ENCODE peak calls at places on chromosomes 7 and 10, in four cellular contexts. M is effector memory CD4-positive, alpha-beta T cell; A is astrocyte; V is adrenal gland. X is an unnamed sample. For H3K4me1, the result is how much of the 10 kb centered on the place peaks cover.

GRCh38 chr7:43825391-43825808 is 43.9 kb downstream of the MRPS24 start:
- DNase-seq in M (no peak), A (no peak), V (no peak), X (no peak)

GRCh38 chr7:50588937-50589336 is 23.7 kb upstream of the DDC start:
- DNase-seq in M (no peak), V (no peak), A (no peak), X (no peak)

GRCh38 chr7:732094-732541 is 5.0 kb upstream of the PRKAR1B start:
- DNase-seq in M (no peak), V (peak), A (peak), X (peak)

GRCh38 chr7:129166745-129167144 is 21.7 kb upstream of the SMO start:
- DNase-seq in M (no peak), A (no peak), V (no peak), X (no peak)

GRCh38 chr10:70178139-70178725 is 7.9 kb upstream of the SAR1A start:
- DNase-seq in M (no peak), V (no peak), A (no peak), X (no peak)

GRCh38 chr7:150502519-150502918 is 12.2 kb upstream of the GIMAP7 start:
- DNase-seq in A (no peak), V (no peak), M (no peak), X (peak)

GRCh38 chr10:62817763-62818425 is 1.7 kb upstream of the EGR2 start:
- DNase-seq in V (peak), A (peak), M (peak), X (peak)

GRCh38 chr10:25758041-25758457 is 176.0 kb upstream of the MYO3A start:
- DNase-seq in A (peak), V (peak), M (no peak), X (no peak)

GRCh38 chr7:102253076-102253972 is 33.3 kb upstream of the SH2B2 start:
- DNase-seq in A (no peak), M (no peak), V (no peak), X (no peak)

GRCh38 chr7:49718755-49719154 is 54.7 kb upstream of the VWC2 start:
- DNase-seq in M (no peak), V (no peak), A (no peak), X (no peak)

GRCh38 chr10:100792544-100792943 is 47.2 kb downstream of the PAX2 start:
- DNase-seq in V (no peak), M (no peak), A (no peak), X (no peak)

GRCh38 chr10:35578608-35578956 is 26.6 kb upstream of the GJD4 start:
- DNase-seq in A (no peak), V (no peak), M (no peak), X (no peak)

GRCh38 chr7:118328505-118329211 is 104.2 kb downstream of the ANKRD7 start:
- DNase-seq in V (no peak), A (no peak), M (no peak), X (no peak)

GRCh38 chr7:40799-41750 is 151.3 kb upstream of the FAM20C start:
- DNase-seq in V (peak), A (no peak), M (no peak), X (no peak)

GRCh38 chr7:14876194-14876593 is 26.4 kb downstream of the DGKB start:
- DNase-seq in M (no peak), A (no peak), V (no peak), X (no peak)

GRCh38 chr7:35037526-35038339 is 448 bp upstream of the DPY19L1 start:
- DNase-seq in M (peak), V (peak), A (peak), X (peak)

GRCh38 chr10:102868976-102869289 is 337 bp upstream of the AS3MT start:
- DNase-seq in M (no peak), A (no peak), V (no peak), X (no peak)

GRCh38 chr7:20158684-20159083 is 58.5 kb downstream of the MACC1 start:
- DNase-seq in M (no peak), A (no peak), V (no peak), X (no peak)

GRCh38 chr10:101152316-101152715 is 21.2 kb downstream of the TLX1 start:
- DNase-seq in V (no peak), M (no peak), A (no peak), X (no peak)

GRCh38 chr7:2754086-2754485 is 66.1 kb downstream of the AMZ1 start:
- DNase-seq in A (peak), M (no peak), V (no peak), X (no peak)

GRCh38 chr7:964401-965231 is 10.1 kb upstream of the ADAP1 start:
- DNase-seq in M (no peak), V (peak), A (peak), X (no peak)

GRCh38 chr10:33334170-33334838 is at the start of gene NRP1:
- DNase-seq in M (no peak), A (no peak), V (peak), X (no peak)

GRCh38 chr10:48923763-48924162 is 15.9 kb downstream of the LRRC18 start:
- DNase-seq in M (no peak), A (no peak), V (no peak), X (no peak)

GRCh38 chr10:96683065-96683464 is 37.2 kb downstream of the PIK3AP1 start:
- DNase-seq in M (no peak), A (peak), V (no peak), X (no peak)

GRCh38 chr10:34814228-34815173 is 595 bp downstream of the PARD3 start:
- DNase-seq in A (no peak), M (no peak), V (no peak), X (no peak)

GRCh38 chr10:59454289-59454919 is 92.1 kb upstream of the FAM13C start:
- DNase-seq in V (no peak), M (no peak), A (no peak), X (no peak)

GRCh38 chr10:3992374-3993178 is 207.6 kb upstream of the KLF6 start:
- DNase-seq in V (no peak), M (no peak), A (no peak), X (no peak)

GRCh38 chr10:3996697-3997096 is 211.7 kb upstream of the KLF6 start:
- DNase-seq in A (no peak), V (no peak), M (no peak), X (no peak)

GRCh38 chr10:3999642-4000041 is 214.6 kb upstream of the KLF6 start:
- DNase-seq in A (no peak), V (no peak), M (no peak), X (no peak)

GRCh38 chr10:3990307-3990706 is 205.3 kb upstream of the KLF6 start:
- DNase-seq in M (no peak), A (no peak), V (no peak), X (no peak)

DNA sequence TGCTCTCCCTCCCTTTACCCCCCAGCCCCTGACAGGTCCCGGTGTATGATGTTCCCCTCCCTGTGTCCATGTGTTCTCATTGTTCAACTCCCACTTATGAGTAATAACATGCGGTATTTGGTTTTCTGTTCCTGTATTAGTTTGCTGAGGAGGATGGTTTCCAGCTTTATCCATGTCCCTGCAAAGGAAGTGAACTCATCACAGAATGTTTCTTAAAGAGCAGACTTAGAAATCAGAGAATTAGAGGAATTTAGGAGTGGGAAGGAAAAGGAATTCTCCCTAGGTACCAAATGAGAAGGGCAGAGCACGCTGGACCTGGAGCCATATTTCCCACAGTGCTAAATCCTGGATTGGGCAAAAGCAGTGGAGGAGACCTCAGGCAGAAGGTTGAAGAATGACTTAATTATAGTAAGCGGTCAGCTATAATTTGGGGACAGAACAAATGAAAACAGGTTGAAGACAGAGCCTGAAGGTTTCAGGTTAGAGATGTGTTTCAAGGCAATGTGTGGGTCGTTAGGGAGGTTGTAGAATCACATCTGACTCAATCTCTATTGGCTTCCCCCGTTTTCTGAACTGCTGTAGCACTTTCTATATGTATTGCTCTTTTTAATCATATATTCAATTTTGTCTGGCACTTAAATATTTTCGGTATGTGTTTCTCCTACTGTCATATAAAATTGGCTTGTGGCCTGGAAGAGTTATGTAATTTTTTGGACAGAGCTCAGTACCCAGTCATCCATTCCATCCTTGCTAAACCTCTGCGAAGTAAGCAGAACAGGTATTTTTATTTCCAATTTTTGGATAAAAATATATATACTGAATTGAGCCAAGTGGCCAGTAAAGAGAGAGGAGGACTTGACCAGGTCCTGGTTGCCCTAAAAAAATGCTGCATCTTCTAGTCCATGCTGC is 210.5 kb upstream of the KLF6 start:
- DNase-seq in M (no peak), V (no peak), A (peak), X (no peak)
- H3K27ac ChIP-seq in M (no peak), V (no peak), A (peak), X (no peak)

DNA sequence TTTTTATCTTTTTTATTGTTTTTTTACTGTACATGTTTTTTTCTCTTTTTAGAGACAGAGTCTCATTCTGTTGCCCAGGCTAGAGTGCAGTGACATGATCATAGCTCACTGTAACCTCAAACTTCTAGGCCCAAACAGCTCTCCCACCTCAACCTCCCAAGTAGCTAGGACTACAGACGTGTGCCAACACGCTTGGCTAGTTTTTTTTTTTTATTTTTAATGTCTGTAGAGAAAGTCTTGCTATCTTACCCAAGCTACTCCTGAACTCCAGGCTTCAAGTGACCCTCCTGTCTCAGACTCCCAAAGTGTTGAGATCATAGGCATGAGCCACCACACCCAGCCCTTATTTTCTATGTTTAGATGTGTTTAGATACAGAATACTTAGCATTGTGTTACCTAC is 46.4 kb downstream of the KMT2E start:
- DNase-seq in M (no peak), V (no peak), A (no peak), X (no peak)
- H3K4me1 ChIP-seq in M (under half), V (under half), A (under half), X (under half)

DNA sequence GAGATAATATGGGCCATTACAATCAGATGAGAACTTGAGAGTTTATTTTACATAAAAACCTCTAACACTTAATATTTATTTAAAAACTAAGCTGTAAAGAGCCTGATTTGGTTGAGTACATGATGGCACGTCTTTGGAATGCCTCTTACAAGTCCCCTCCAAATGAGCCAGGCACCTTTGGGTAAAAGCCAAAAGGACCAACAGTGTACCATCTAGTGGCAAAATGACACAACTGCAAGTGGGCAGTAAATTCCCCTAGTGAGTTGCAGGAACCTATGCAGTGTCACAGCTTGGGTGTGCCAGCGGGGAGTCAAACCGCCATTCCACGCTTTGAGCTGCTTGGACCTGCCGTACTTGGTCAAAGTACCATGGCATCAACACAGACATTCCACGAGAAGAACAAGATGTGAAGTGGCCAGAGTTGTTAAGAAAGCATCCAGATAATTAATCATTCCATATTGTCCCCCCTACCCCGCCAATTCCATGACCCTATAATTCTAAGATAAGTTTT is 115.3 kb downstream of the SORBS1 start:
- DNase-seq in M (no peak), V (peak), A (peak), X (peak)
- H3K27ac ChIP-seq in M (no peak), V (peak), A (peak), X (no peak)

GRCh38 chr7:78047800-78048199 is 249.2 kb downstream of the PHTF2 start:
- DNase-seq in A (no peak), V (no peak), M (no peak), X (no peak)

GRCh38 chr7:78055160-78055559 is 256.6 kb downstream of the PHTF2 start:
- DNase-seq in A (no peak), M (no peak), V (no peak), X (no peak)

GRCh38 chr7:78057571-78057970 is 259.0 kb downstream of the PHTF2 start:
- DNase-seq in A (no peak), M (no peak), V (no peak), X (no peak)

GRCh38 chr7:78055579-78055978 is 257.0 kb downstream of the PHTF2 start:
- DNase-seq in M (no peak), A (no peak), V (no peak), X (no peak)

DNA sequence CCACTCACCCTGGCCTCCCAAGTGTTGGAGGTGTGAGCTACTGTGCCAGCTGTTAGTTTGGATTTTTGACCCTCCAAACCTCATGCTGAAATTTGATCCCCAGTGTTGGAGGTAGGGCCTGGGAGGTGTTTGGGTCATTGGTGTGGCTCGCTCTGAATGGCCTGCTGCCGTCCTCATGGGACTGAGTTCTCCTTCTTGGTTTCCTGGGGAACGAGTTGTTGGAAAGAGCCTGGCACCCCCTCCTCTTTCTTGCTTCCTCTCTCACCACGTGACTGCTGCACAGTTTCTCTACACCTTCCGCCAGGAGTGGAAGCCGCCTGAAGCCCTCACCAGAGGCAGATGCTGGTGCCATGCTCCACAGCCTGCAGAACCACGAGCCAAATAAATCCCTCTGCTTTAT is 253.5 kb downstream of the PHTF2 start:
- DNase-seq in V (no peak), A (no peak), M (no peak), X (no peak)
- H3K4me1 ChIP-seq in V (under half), A (under half), M (under half), X (under half)

DNA sequence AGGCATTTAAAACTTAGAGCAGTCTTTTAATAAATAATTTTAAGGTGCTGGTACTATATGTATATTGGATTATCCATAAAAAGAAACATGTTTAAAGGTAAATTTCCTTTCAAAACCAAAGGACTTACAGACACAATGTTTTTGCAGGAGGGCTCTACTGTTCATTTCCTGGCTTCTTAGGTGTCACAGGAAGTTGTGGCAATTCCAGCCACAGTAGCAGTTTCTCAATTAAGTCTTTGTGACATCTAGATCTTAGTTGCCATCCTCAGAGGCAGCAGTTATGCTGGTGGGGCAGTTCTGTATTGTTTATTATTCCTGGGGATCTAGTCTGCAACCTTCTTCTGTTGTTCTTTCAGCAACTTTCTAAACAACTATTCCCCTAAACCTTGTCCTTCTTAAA is 460.1 kb downstream of the MAGI2 start:
- DNase-seq in V (no peak), M (no peak), A (no peak), X (no peak)
- H3K27ac ChIP-seq in V (no peak), M (no peak), A (no peak), X (no peak)